ENCODE peak calls at places on chromosomes 13 and 19, in seven cellular contexts. Q, W, A, M, Z, T and Y are unnamed samples.

GRCh38 chr13:49935171-49936084 is 712 bp downstream of the SPRYD7 start:
- DNase-seq in Q (peak; percentile 30), M (peak; percentile 17), A (no peak), T (no peak), W (peak; percentile 66), Z (peak; percentile 3), Y (no peak)

GRCh38 chr19:5308471-5309437 is 31.9 kb downstream of the PTPRS start:
- DNase-seq in Q (peak; percentile 51), T (no peak), M (no peak), A (peak; percentile 89), Z (no peak), W (peak; percentile 79), Y (no peak)

GRCh38 chr13:75547917-75548316 is 1.7 kb upstream of the UCHL3 start:
- DNase-seq in W (no peak), A (no peak), Z (no peak), T (no peak), M (no peak), Q (no peak), Y (no peak)

GRCh38 chr19:3444695-3445234 is 35.6 kb downstream of the SMIM24 start:
- DNase-seq in T (no peak), Q (no peak), M (no peak), Z (no peak), A (no peak), W (no peak), Y (no peak)

GRCh38 chr13:46756977-46757376 is 40.0 kb downstream of the ESD start:
- DNase-seq in T (no peak), Z (no peak), Q (no peak), A (no peak), W (no peak), M (no peak), Y (no peak)

GRCh38 chr19:8592231-8593009 is 15.2 kb upstream of the MYO1F start:
- DNase-seq in W (no peak), M (no peak), T (no peak), A (peak; percentile 98), Z (peak; percentile 100), Q (peak; percentile 98), Y (no peak)

GRCh38 chr19:50998061-50998460 is 3.3 kb downstream of the KLK8 start:
- DNase-seq in Z (no peak), M (no peak), W (no peak), Q (no peak), T (no peak), A (no peak), Y (no peak)

GRCh38 chr13:41295973-41296372 is 15.1 kb upstream of the NAA16 start:
- DNase-seq in W (no peak), Z (no peak), A (no peak), M (peak; percentile 36), Q (no peak), T (no peak), Y (no peak)

GRCh38 chr13:50845211-50845610 is 1.7 kb upstream of the DLEU7 start:
- DNase-seq in M (no peak), A (no peak), W (no peak), Q (no peak), T (no peak), Z (no peak), Y (no peak)

GRCh38 chr13:75838366-75839017 is 202.4 kb downstream of the LMO7 start:
- DNase-seq in Z (no peak), M (no peak), A (no peak), Q (no peak), T (no peak), W (no peak), Y (peak; percentile 33)

GRCh38 chr19:10424011-10424637 is 3.8 kb downstream of the PDE4A start:
- DNase-seq in W (no peak), M (peak; percentile 58), T (no peak), Q (peak; percentile 76), A (peak; percentile 97), Z (no peak), Y (peak; percentile 91)

GRCh38 chr13:83666126-83666525 is 216.1 kb downstream of the SLITRK1 start:
- DNase-seq in A (no peak), T (no peak), Z (no peak), M (no peak), Q (no peak), W (no peak), Y (no peak)

GRCh38 chr19:38433268-38433733 is at the start of gene RYR1:
- DNase-seq in A (peak; percentile 90), W (peak; percentile 37), Z (no peak), T (no peak), M (no peak), Q (peak; percentile 98), Y (no peak)

GRCh38 chr19:34220472-34221063 is 33.8 kb upstream of the GARRE1 start:
- DNase-seq in Z (no peak), M (peak; percentile 67), T (no peak), Q (peak; percentile 67), A (peak; percentile 67), W (peak; percentile 64), Y (peak; percentile 79)

GRCh38 chr19:33862991-33863390 is 66.3 kb downstream of the KCTD15 start:
- DNase-seq in Q (no peak), W (no peak), A (peak; percentile 83), M (no peak), Z (no peak), T (no peak), Y (no peak)

GRCh38 chr13:110797230-110797877 is 83.9 kb downstream of the ING1 start:
- DNase-seq in T (no peak), A (no peak), Q (no peak), M (no peak), W (no peak), Z (no peak), Y (no peak)

GRCh38 chr13:98384739-98385138 is 192.2 kb downstream of the STK24 start:
- DNase-seq in T (no peak), M (no peak), Z (no peak), W (no peak), A (no peak), Q (no peak), Y (no peak)

GRCh38 chr19:13842294-13843103 is 34.4 kb upstream of the NANOS3 start:
- DNase-seq in W (no peak), A (peak; percentile 87), Z (no peak), T (no peak), Q (peak; percentile 77), M (no peak), Y (peak; percentile 79)

GRCh38 chr19:17779281-17779930 is 15.5 kb upstream of the B3GNT3 start:
- DNase-seq in M (no peak), Q (peak; percentile 84), Z (peak; percentile 68), W (peak; percentile 93), A (peak; percentile 49), T (no peak), Y (peak; percentile 40)

GRCh38 chr13:76522083-76522755 is 364.0 kb downstream of the KCTD12 start:
- DNase-seq in A (peak; percentile 67), M (no peak), T (no peak), Q (no peak), W (no peak), Z (no peak), Y (no peak)

GRCh38 chr19:3608750-3609322 is 2.2 kb upstream of the TBXA2R start:
- DNase-seq in W (no peak), M (no peak), Z (no peak), A (no peak), T (no peak), Q (peak; percentile 49), Y (no peak)

GRCh38 chr19:54458648-54459281 is 4.8 kb downstream of the LENG9 start:
- DNase-seq in M (no peak), W (no peak), A (no peak), Z (no peak), Q (peak; percentile 9), T (no peak), Y (no peak)

GRCh38 chr19:38233740-38234251 is 9.8 kb upstream of the DPF1 start:
- DNase-seq in Q (peak; percentile 81), A (peak; percentile 88), T (no peak), M (peak; percentile 58), Z (no peak), W (peak; percentile 62), Y (peak; percentile 77)

GRCh38 chr19:23571175-23571574 is 115.8 kb downstream of the ZNF675 start:
- DNase-seq in M (no peak), T (no peak), Z (no peak), Q (no peak), W (no peak), A (no peak), Y (no peak)
- TF ChIP-seq JUND in M (no peak), T (no peak), Z (no peak), Q (no peak), W (no peak), A (no peak), Y (no peak)

DNA sequence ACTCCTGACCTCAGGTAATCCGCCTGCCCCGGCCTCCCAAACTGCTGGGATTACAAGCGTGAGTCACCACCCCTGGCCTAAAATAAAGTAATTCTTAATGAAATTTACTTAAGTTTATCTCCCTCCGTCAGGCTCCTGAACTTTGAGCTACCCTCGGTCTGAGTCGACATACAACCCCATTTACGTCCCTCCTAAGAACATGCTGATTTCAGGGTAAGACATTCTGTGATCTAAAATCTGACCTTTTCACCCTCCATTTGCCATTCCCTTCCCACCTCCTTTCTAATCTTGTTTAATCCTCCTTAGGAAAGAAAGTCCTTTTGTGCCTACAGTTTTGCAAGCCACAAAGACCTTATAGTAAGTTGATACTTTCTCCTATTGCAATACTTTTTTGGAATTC is 143.4 kb downstream of the ZNF737 start:
- DNase-seq in Q (no peak), T (no peak), W (no peak), M (no peak), Z (no peak), A (no peak), Y (no peak)
- TF ChIP-seq JUND in Q (no peak), T (no peak), W (no peak), M (no peak), Z (no peak), A (no peak), Y (no peak)

GRCh38 chr19:1250374-1251232 is 2.2 kb downstream of the MIDN start:
- DNase-seq in W (no peak), Z (no peak), Q (no peak), M (peak; percentile 68), A (peak; percentile 73), T (no peak), Y (no peak)
- TF ChIP-seq JUND in W (no peak), Z (no peak), Q (no peak), M (no peak), A (no peak), T (no peak), Y (no peak)

GRCh38 chr19:47435883-47436417 is 16.6 kb upstream of the MEIS3 start:
- DNase-seq in W (no peak), Q (no peak), M (no peak), T (no peak), A (no peak), Z (no peak), Y (no peak)

GRCh38 chr19:47436712-47437401 is 17.5 kb upstream of the MEIS3 start:
- DNase-seq in T (no peak), W (peak; percentile 62), Z (no peak), Q (peak; percentile 80), M (peak; percentile 50), A (peak; percentile 86), Y (peak; percentile 64)

GRCh38 chr19:47435196-47435595 is 15.9 kb upstream of the MEIS3 start:
- DNase-seq in W (no peak), M (no peak), Q (no peak), Z (no peak), T (peak; percentile 37), A (no peak), Y (no peak)

GRCh38 chr19:47438793-47439220 is 19.5 kb upstream of the MEIS3 start:
- DNase-seq in A (no peak), Z (no peak), M (no peak), T (no peak), W (no peak), Q (no peak), Y (peak; percentile 58)

DNA sequence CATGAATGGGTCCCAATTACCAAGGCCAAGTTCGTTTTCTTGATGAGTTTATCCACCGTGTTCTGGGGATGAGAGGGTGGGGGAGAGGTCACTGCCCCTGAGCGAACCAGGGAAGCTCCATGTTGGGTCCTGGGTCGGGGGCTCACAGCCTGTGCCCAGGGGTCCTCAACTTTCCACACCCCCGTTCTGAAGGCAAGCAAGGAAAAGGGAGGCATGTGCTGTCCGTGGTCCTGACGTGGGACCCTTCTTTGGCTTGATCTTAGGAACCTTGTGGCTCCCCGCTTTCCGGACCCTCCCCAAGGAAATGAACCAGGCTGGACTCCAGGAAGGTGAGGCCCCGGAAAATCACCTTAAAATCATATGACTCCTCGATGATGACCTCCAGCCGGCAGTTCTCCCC is 18.2 kb upstream of the MEIS3 start:
- DNase-seq in W (no peak), Z (no peak), A (no peak), Q (no peak), T (no peak), M (no peak), Y (no peak)
- TF ChIP-seq JUND in W (no peak), Z (no peak), A (no peak), Q (no peak), T (no peak), M (no peak), Y (no peak)